ENCODE peak calls at places on chromosomes 2 and 18, in eight cellular contexts. L, A, P, F, V, E, G and N are unnamed samples.

GRCh38 chr2:68245066-68245465 is 7.3 kb downstream of the PPP3R1 start:
- DNase-seq in P (no peak), F (no peak), L (no peak), A (no peak), E (no peak), V (no peak), G (no peak), N (no peak)

GRCh38 chr2:209661286-209661685 is 110.3 kb upstream of the UNC80 start:
- DNase-seq in E (no peak), P (no peak), G (no peak), A (no peak), L (no peak), V (no peak), F (no peak), N (no peak)

GRCh38 chr2:191376981-191377629 is 131.9 kb downstream of the MYO1B start:
- DNase-seq in L (peak), P (peak), G (peak), F (no peak), V (no peak), E (peak), A (no peak), N (peak)

GRCh38 chr2:96917008-96917575 is 47.2 kb upstream of the SEMA4C start:
- DNase-seq in L (peak), A (no peak), G (no peak), V (no peak), F (no peak), E (no peak), P (no peak), N (no peak)

GRCh38 chr2:68849579-68850030 is 21.6 kb downstream of the BMP10 start:
- DNase-seq in E (peak), P (peak), G (peak), L (no peak), V (no peak), F (no peak), A (no peak), N (no peak)

GRCh38 chr18:63273170-63273925 is 46.2 kb downstream of the BCL2 start:
- DNase-seq in L (no peak), V (no peak), P (no peak), G (no peak), F (no peak), A (no peak), E (no peak), N (no peak)

GRCh38 chr2:88201811-88202169 is 31.6 kb downstream of the THNSL2 start:
- DNase-seq in L (no peak), V (no peak), F (no peak), P (no peak), E (no peak), A (no peak), G (no peak), N (no peak)

GRCh38 chr2:16608661-16609643 is 56.7 kb downstream of the CYRIA start:
- DNase-seq in G (peak), L (peak), V (peak), A (peak), E (peak), P (peak), F (peak), N (peak)

GRCh38 chr2:175251425-175252041 is 70.0 kb upstream of the ATP5MC3 start:
- DNase-seq in E (peak), A (no peak), F (no peak), V (no peak), P (peak), G (no peak), L (peak), N (peak)

GRCh38 chr2:237886702-237887481 is 27.5 kb downstream of the RAMP1 start:
- DNase-seq in V (no peak), P (no peak), L (no peak), G (no peak), E (peak), F (no peak), A (no peak), N (no peak)

GRCh38 chr2:28436525-28437051 is 43.9 kb downstream of the FOSL2 start:
- DNase-seq in F (no peak), P (peak), G (no peak), L (peak), V (no peak), E (no peak), A (no peak), N (no peak)

GRCh38 chr2:88729061-88729745 is 37.7 kb downstream of the RPIA start:
- DNase-seq in E (peak), L (peak), V (no peak), A (no peak), F (no peak), P (no peak), G (peak), N (peak)

GRCh38 chr2:42901076-42901645 is 108.8 kb upstream of the HAAO start:
- DNase-seq in L (peak), E (peak), P (no peak), G (no peak), V (no peak), F (no peak), A (no peak), N (no peak)

GRCh38 chr2:145832681-145833080 is 1312.8 kb upstream of the ZEB2 start:
- DNase-seq in A (no peak), E (no peak), G (no peak), V (no peak), P (no peak), F (no peak), L (no peak), N (no peak)

GRCh38 chr2:15976334-15976733 is 36.0 kb downstream of the MYCN start:
- DNase-seq in V (no peak), E (no peak), P (no peak), L (peak), G (no peak), A (no peak), F (no peak), N (no peak)

GRCh38 chr2:175742367-175742766 is 259.7 kb downstream of the LNPK start:
- DNase-seq in G (peak), F (no peak), L (peak), E (peak), A (no peak), P (no peak), V (no peak), N (peak)

GRCh38 chr2:109382236-109382930 is 231.4 kb downstream of the SEPTIN10 start:
- DNase-seq in P (no peak), G (no peak), F (no peak), L (no peak), A (peak), E (no peak), V (peak), N (no peak)

GRCh38 chr2:126657146-126657635 is 1.2 kb downstream of the GYPC start:
- DNase-seq in V (peak), P (no peak), A (peak), F (no peak), E (peak), G (peak), L (peak), N (no peak)

GRCh38 chr2:20447437-20448245 is 767 bp downstream of the RHOB start:
- DNase-seq in E (peak), P (peak), V (peak), G (peak), L (peak), F (no peak), A (peak), N (peak)

GRCh38 chr2:174901075-174901474 is 104.1 kb downstream of the CHN1 start:
- DNase-seq in L (no peak), F (no peak), P (no peak), G (no peak), A (no peak), E (peak), V (no peak), N (no peak)

GRCh38 chr2:240780023-240780831 is 39.8 kb downstream of the KIF1A start:
- DNase-seq in G (no peak), A (no peak), P (no peak), V (no peak), F (no peak), E (no peak), L (no peak), N (no peak)

GRCh38 chr2:67790622-67791021 is 272.2 kb downstream of the C1D start:
- DNase-seq in A (no peak), F (no peak), L (peak), G (peak), E (peak), V (no peak), P (no peak), N (no peak)

GRCh38 chr2:234710587-234710986 is 213.7 kb upstream of the ARL4C start:
- DNase-seq in V (no peak), G (no peak), A (no peak), F (no peak), P (no peak), L (no peak), E (no peak), N (no peak)

GRCh38 chr18:48290162-48290926 is 118.8 kb downstream of the ZBTB7C start:
- DNase-seq in P (no peak), G (no peak), V (peak), A (no peak), E (no peak), F (no peak), L (peak), N (no peak)

GRCh38 chr2:239407112-239407511 is 6.3 kb upstream of the HDAC4 start:
- DNase-seq in E (no peak), P (no peak), F (no peak), V (peak), G (no peak), A (no peak), L (no peak), N (no peak)

GRCh38 chr18:27921392-27921791 is 255.5 kb downstream of the CDH2 start:
- DNase-seq in G (no peak), F (no peak), A (no peak), E (no peak), P (no peak), V (no peak), L (no peak), N (peak)

GRCh38 chr18:69326094-69326493 is 74.6 kb upstream of the DOK6 start:
- DNase-seq in E (no peak), L (peak), V (no peak), G (no peak), F (no peak), A (no peak), P (no peak), N (no peak)

GRCh38 chr2:73716518-73717250 is 20.5 kb downstream of the TPRKB start:
- DNase-seq in V (no peak), P (peak), F (no peak), A (no peak), L (no peak), E (peak), G (no peak), N (no peak)

GRCh38 chr2:73176205-73176880 is 26.0 kb upstream of the NOTO start:
- DNase-seq in G (no peak), E (no peak), L (no peak), F (no peak), P (no peak), A (peak), V (no peak), N (no peak)

GRCh38 chr2:164847966-164848365 is 6.3 kb upstream of the COBLL1 start:
- DNase-seq in P (no peak), A (no peak), V (no peak), G (no peak), L (peak), E (no peak), F (no peak), N (no peak)

GRCh38 chr2:230256735-230257332 is 31.3 kb downstream of the SP140 start:
- DNase-seq in G (no peak), P (no peak), A (no peak), E (no peak), L (no peak), V (no peak), F (no peak), N (no peak)

GRCh38 chr2:19373352-19373751 is 14.9 kb upstream of the OSR1 start:
- DNase-seq in F (no peak), A (no peak), G (no peak), V (no peak), P (no peak), L (no peak), E (no peak), N (no peak)

GRCh38 chr2:68388358-68388757 is 23.3 kb downstream of the PLEK start:
- DNase-seq in V (no peak), L (no peak), P (no peak), F (no peak), G (no peak), E (no peak), A (no peak), N (no peak)

GRCh38 chr2:15678894-15679293 is 87.2 kb downstream of the DDX1 start:
- DNase-seq in E (no peak), A (no peak), V (no peak), L (no peak), G (no peak), F (no peak), P (no peak), N (no peak)

GRCh38 chr2:238691596-238692491 is 156.0 kb upstream of the TWIST2 start:
- DNase-seq in L (no peak), V (peak), E (no peak), A (no peak), G (no peak), F (no peak), P (no peak), N (no peak)

GRCh38 chr18:12598181-12598921 is 59.6 kb downstream of the SPIRE1 start:
- DNase-seq in E (peak), P (no peak), F (no peak), A (no peak), G (peak), L (peak), V (no peak), N (peak)

GRCh38 chr18:4106407-4107033 is 348.6 kb downstream of the DLGAP1 start:
- DNase-seq in E (peak), G (peak), V (peak), A (peak), L (peak), F (peak), P (peak), N (peak)

GRCh38 chr18:70366174-70366573 is 77.3 kb downstream of the SOCS6 start:
- DNase-seq in G (no peak), A (no peak), P (no peak), E (no peak), V (no peak), F (no peak), L (no peak), N (no peak)

GRCh38 chr2:96251721-96252292 is 14.0 kb downstream of the TMEM127 start:
- DNase-seq in V (no peak), P (peak), L (no peak), F (no peak), G (peak), A (no peak), E (peak), N (peak)

GRCh38 chr2:45816273-45816672 is 164.8 kb downstream of the PRKCE start:
- DNase-seq in A (no peak), V (no peak), E (peak), F (no peak), L (no peak), P (peak), G (no peak), N (no peak)